ENCODE peak calls at places on chromosome 21, in ten cellular contexts. C is transverse colon; R is ELR; I is NCI-H1092; E is NCI-H748 treated with DMSO at 0.1 percent for 48 hours; Y is NCI-H1105; T is cortex of kidney; X is GDM1; A is stimulated activated CD8-positive, alpha-beta memory T cell treated with anti-CD3 and anti-CD28 coated beads, Interleukin-2, amount 100 ng/mL, for 1 hour; L is mucosa of gallbladder. P is an unnamed sample.

GRCh38 chr21:29520146-29520545 is 221.4 kb downstream of the BACH1 start:
- DNase-seq in T (no peak), E (no peak), C (no peak), R (no peak), I (no peak), L (no peak), A (no peak), X (no peak), Y (no peak), P (no peak)

GRCh38 chr21:37792046-37792445 is 124.2 kb downstream of the KCNJ6 start:
- DNase-seq in T (no peak), L (no peak), A (no peak), X (no peak), I (no peak), E (no peak), R (no peak), C (no peak), Y (no peak), P (no peak)

GRCh38 chr21:33228455-33228854 is 1.3 kb upstream of the IFNAR2 start:
- DNase-seq in A (no peak), T (no peak), E (no peak), Y (no peak), R (no peak), I (no peak), C (no peak), L (no peak), X (no peak), P (peak)

GRCh38 chr21:41636636-41637625 is 129.0 kb upstream of the TMPRSS2 start:
- DNase-seq in L (no peak), E (peak), R (no peak), X (no peak), Y (peak), I (peak), C (no peak), T (no peak), A (no peak), P (no peak)

GRCh38 chr21:42526379-42526727 is 12.7 kb downstream of the SLC37A1 start:
- DNase-seq in R (no peak), A (no peak), Y (no peak), X (no peak), I (peak), T (no peak), E (peak), L (peak), C (peak), P (peak)

GRCh38 chr21:33945652-33946270 is 30.2 kb upstream of the ATP5PO start:
- DNase-seq in Y (no peak), E (no peak), I (no peak), C (no peak), T (no peak), X (no peak), R (no peak), L (no peak), A (no peak), P (no peak)

GRCh38 chr21:36483095-36483494 is 3.2 kb upstream of the CLDN14 start:
- DNase-seq in Y (no peak), A (no peak), I (no peak), T (no peak), L (no peak), E (no peak), R (no peak), C (no peak), X (no peak), P (no peak)

GRCh38 chr21:24395320-24395933 is 1211.9 kb downstream of the MRPL39 start:
- DNase-seq in I (no peak), Y (no peak), C (no peak), X (no peak), T (no peak), E (no peak), L (no peak), R (peak), A (no peak), P (no peak)

GRCh38 chr21:43627527-43627926 is 31.8 kb downstream of the HSF2BP start:
- DNase-seq in R (no peak), X (no peak), C (no peak), I (no peak), E (no peak), Y (no peak), L (no peak), T (no peak), A (no peak), P (no peak)

GRCh38 chr21:35764586-35764985 is 295.7 kb downstream of the SETD4 start:
- DNase-seq in L (no peak), X (no peak), E (no peak), C (no peak), Y (no peak), A (no peak), T (no peak), R (no peak), I (no peak), P (no peak)